ENCODE peak calls at places on chromosomes 3 and 15, in eight cellular contexts. One of them, this sample, is unnamed.

GRCh38 chr15:91946075-91946474 is 92.6 kb downstream of the SLCO3A1 start:
- DNase-seq in KG1: no peak
- DNase-seq in KBM-7: no peak
- DNase-seq in HEK293T: no peak
- DNase-seq in OCI-M1: no peak
- DNase-seq in endothelial cell of umbilical vein: no peak
- DNase-seq in NCI-H1092 treated with DMSO at 0.1 percent for 48 hours: no peak
- DNase-seq in left ventricle myocardium inferior: no peak
- DNase-seq in this sample: no peak

GRCh38 chr3:49668414-49668797 is 5.7 kb upstream of the APEH start:
- DNase-seq in OCI-M1: no peak
- DNase-seq in KBM-7: peak
- DNase-seq in NCI-H1092 treated with DMSO at 0.1 percent for 48 hours: no peak
- DNase-seq in endothelial cell of umbilical vein: no peak
- DNase-seq in KG1: no peak
- DNase-seq in HEK293T: no peak
- DNase-seq in left ventricle myocardium inferior: no peak
- DNase-seq in this sample: no peak

GRCh38 chr3:182092662-182093262 is 381.0 kb downstream of the SOX2 start:
- DNase-seq in KG1: no peak
- DNase-seq in left ventricle myocardium inferior: no peak
- DNase-seq in HEK293T: no peak
- DNase-seq in KBM-7: peak
- DNase-seq in OCI-M1: peak
- DNase-seq in NCI-H1092 treated with DMSO at 0.1 percent for 48 hours: peak
- DNase-seq in endothelial cell of umbilical vein: no peak
- DNase-seq in this sample: no peak

GRCh38 chr3:134034005-134034785 is 4.5 kb upstream of the SLCO2A1 start:
- DNase-seq in endothelial cell of umbilical vein: no peak
- DNase-seq in KG1: no peak
- DNase-seq in HEK293T: no peak
- DNase-seq in OCI-M1: no peak
- DNase-seq in NCI-H1092 treated with DMSO at 0.1 percent for 48 hours: no peak
- DNase-seq in KBM-7: no peak
- DNase-seq in left ventricle myocardium inferior: no peak
- DNase-seq in this sample: no peak

GRCh38 chr3:116087431-116087830 is 357.9 kb downstream of the LSAMP start:
- DNase-seq in HEK293T: no peak
- DNase-seq in OCI-M1: no peak
- DNase-seq in KG1: no peak
- DNase-seq in endothelial cell of umbilical vein: no peak
- DNase-seq in NCI-H1092 treated with DMSO at 0.1 percent for 48 hours: no peak
- DNase-seq in KBM-7: no peak
- DNase-seq in left ventricle myocardium inferior: no peak
- DNase-seq in this sample: no peak

GRCh38 chr3:66428733-66429132 is 72.1 kb downstream of the LRIG1 start:
- DNase-seq in left ventricle myocardium inferior: peak
- DNase-seq in HEK293T: no peak
- DNase-seq in KBM-7: no peak
- DNase-seq in endothelial cell of umbilical vein: peak
- DNase-seq in OCI-M1: no peak
- DNase-seq in KG1: no peak
- DNase-seq in NCI-H1092 treated with DMSO at 0.1 percent for 48 hours: peak
- DNase-seq in this sample: peak

GRCh38 chr15:89429023-89429422 is 67.4 kb downstream of the RHCG start:
- DNase-seq in OCI-M1: no peak
- DNase-seq in KBM-7: no peak
- DNase-seq in KG1: no peak
- DNase-seq in endothelial cell of umbilical vein: no peak
- DNase-seq in left ventricle myocardium inferior: no peak
- DNase-seq in HEK293T: no peak
- DNase-seq in NCI-H1092 treated with DMSO at 0.1 percent for 48 hours: no peak
- DNase-seq in this sample: no peak

GRCh38 chr3:52438579-52439425 is 6.1 kb downstream of the SEMA3G start:
- DNase-seq in endothelial cell of umbilical vein: no peak
- DNase-seq in NCI-H1092 treated with DMSO at 0.1 percent for 48 hours: no peak
- DNase-seq in HEK293T: no peak
- DNase-seq in KBM-7: no peak
- DNase-seq in left ventricle myocardium inferior: no peak
- DNase-seq in OCI-M1: no peak
- DNase-seq in KG1: no peak
- DNase-seq in this sample: no peak

GRCh38 chr3:29552036-29552435 is 271.2 kb downstream of the RBMS3 start:
- DNase-seq in left ventricle myocardium inferior: no peak
- DNase-seq in HEK293T: no peak
- DNase-seq in NCI-H1092 treated with DMSO at 0.1 percent for 48 hours: no peak
- DNase-seq in OCI-M1: no peak
- DNase-seq in endothelial cell of umbilical vein: peak
- DNase-seq in KBM-7: no peak
- DNase-seq in KG1: no peak
- DNase-seq in this sample: no peak

GRCh38 chr3:195001961-195002861 is 268.7 kb downstream of the XXYLT1 start:
- DNase-seq in KG1: peak
- DNase-seq in NCI-H1092 treated with DMSO at 0.1 percent for 48 hours: peak
- DNase-seq in left ventricle myocardium inferior: peak
- DNase-seq in HEK293T: peak
- DNase-seq in endothelial cell of umbilical vein: peak
- DNase-seq in OCI-M1: peak
- DNase-seq in KBM-7: peak
- DNase-seq in this sample: peak

GRCh38 chr3:72995337-72995736 is 1.3 kb upstream of the PPP4R2 start:
- DNase-seq in KG1: no peak
- DNase-seq in endothelial cell of umbilical vein: no peak
- DNase-seq in HEK293T: peak
- DNase-seq in KBM-7: no peak
- DNase-seq in NCI-H1092 treated with DMSO at 0.1 percent for 48 hours: no peak
- DNase-seq in left ventricle myocardium inferior: no peak
- DNase-seq in OCI-M1: no peak
- DNase-seq in this sample: no peak

GRCh38 chr3:14286887-14287496 is 108.4 kb downstream of the LSM3 start:
- DNase-seq in OCI-M1: no peak
- DNase-seq in KBM-7: peak
- DNase-seq in NCI-H1092 treated with DMSO at 0.1 percent for 48 hours: peak
- DNase-seq in endothelial cell of umbilical vein: no peak
- DNase-seq in KG1: no peak
- DNase-seq in left ventricle myocardium inferior: no peak
- DNase-seq in HEK293T: no peak
- DNase-seq in this sample: no peak